ENCODE peak calls at places on chromosome 3, in nine cellular contexts. Q is CD4-positive, alpha-beta T cell; I is mammary epithelial cell; K is cardiac muscle cell; H is right atrium auricular region; M is uterus; C is A549; U is stomach; Z is ovary. T is an unnamed sample. For H3K9me3, the result is how much of the 10 kb centered on the place peaks cover.

GRCh38 chr3:55746808-55747413 is 259.8 kb upstream of the WNT5A start:
- DNase-seq in Q (no peak), I (no peak), K (no peak), H (no peak), M (no peak), C (no peak), U (no peak), Z (no peak), T (no peak)

GRCh38 chr3:30749230-30749629 is 142.8 kb downstream of the TGFBR2 start:
- DNase-seq in Q (no peak), I (peak), K (no peak), H (no peak), M (no peak), C (no peak), U (no peak), Z (no peak), T (no peak)

GRCh38 chr3:100813828-100814227 is 104.5 kb downstream of the TFG start:
- DNase-seq in Q (no peak), I (no peak), K (no peak), H (no peak), M (no peak), C (no peak), U (no peak), Z (no peak), T (no peak)

GRCh38 chr3:152350139-152350538 is 81.4 kb downstream of the MBNL1 start:
- DNase-seq in Q (no peak), I (peak), K (no peak), H (no peak), M (no peak), C (no peak), U (no peak), Z (no peak), T (no peak)

GRCh38 chr3:39383190-39383912 is at the start of gene SLC25A38:
- DNase-seq in Q (peak), I (peak), K (peak), H (peak), M (peak), C (peak), U (peak), Z (peak), T (no peak)

GRCh38 chr3:195260286-195260905 is 10.6 kb downstream of the XXYLT1 start:
- DNase-seq in Q (peak), I (no peak), K (peak), H (peak), M (no peak), C (no peak), U (no peak), Z (no peak), T (peak)

GRCh38 chr3:46675843-46676567 is 17.5 kb downstream of the ALS2CL start:
- DNase-seq in Q (no peak), I (no peak), K (no peak), H (no peak), M (no peak), C (no peak), U (no peak), Z (no peak), T (no peak)

GRCh38 chr3:190526787-190527767 is 13.2 kb downstream of the IL1RAP start:
- DNase-seq in Q (no peak), I (no peak), K (no peak), H (no peak), M (no peak), C (no peak), U (no peak), Z (no peak), T (no peak)

GRCh38 chr3:185631108-185631507 is 45.0 kb downstream of the SENP2 start:
- DNase-seq in Q (no peak), I (no peak), K (no peak), H (peak), M (no peak), C (no peak), U (no peak), Z (no peak), T (no peak)

GRCh38 chr3:63523100-63523499 is 129.4 kb upstream of the SNTN start:
- DNase-seq in Q (no peak), I (peak), K (no peak), H (no peak), M (no peak), C (no peak), U (no peak), Z (no peak), T (no peak)

GRCh38 chr3:13016726-13017255 is 56.4 kb downstream of the IQSEC1 start:
- DNase-seq in Q (no peak), I (no peak), K (no peak), H (no peak), M (no peak), C (no peak), U (no peak), Z (no peak), T (no peak)

GRCh38 chr3:67864587-67865183 is 210.3 kb upstream of the SUCLG2 start:
- DNase-seq in Q (no peak), I (no peak), K (no peak), H (no peak), M (no peak), C (no peak), U (no peak), Z (no peak), T (no peak)

GRCh38 chr3:67858492-67858891 is 204.1 kb upstream of the SUCLG2 start:
- DNase-seq in Q (no peak), I (no peak), K (no peak), H (no peak), M (no peak), C (no peak), U (no peak), Z (no peak), T (no peak)

GRCh38 chr3:67863869-67864268 is 209.5 kb upstream of the SUCLG2 start:
- DNase-seq in Q (no peak), I (no peak), K (peak), H (no peak), M (no peak), C (peak), U (no peak), Z (no peak), T (no peak)
- TF ChIP-seq CTCF in Q (no peak), I (no peak), K (no peak), H (peak), M (no peak), C (peak), U (no peak), Z (no peak), T (no peak)

DNA sequence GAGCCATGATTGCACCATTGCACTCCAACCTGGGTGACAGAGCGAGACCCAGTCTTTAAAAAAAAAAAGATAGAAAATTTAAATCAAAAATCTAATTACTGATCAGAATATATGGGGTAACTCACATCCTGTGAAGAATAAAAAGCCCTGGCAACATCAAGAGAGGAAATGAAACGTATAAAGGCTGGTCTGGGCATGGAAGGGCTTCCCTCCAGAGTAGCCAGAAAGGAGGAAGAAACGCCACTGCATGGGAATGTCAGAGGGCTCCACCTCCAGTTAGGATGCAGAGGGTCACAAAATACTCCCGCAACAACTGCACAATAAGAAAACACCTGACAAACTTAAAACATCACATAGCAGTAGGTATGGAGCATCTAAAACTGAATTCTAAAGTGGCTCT is 4.9 kb upstream of the IQCF1 start:
- DNase-seq in Q (no peak), I (peak), K (no peak), H (no peak), M (no peak), C (no peak), U (no peak), Z (no peak), T (no peak)
- H3K9me3 ChIP-seq in Q (under half), I (under half), K (under half), H (under half), M (under half), C (under half), U (under half), Z (under half), T (under half)

DNA sequence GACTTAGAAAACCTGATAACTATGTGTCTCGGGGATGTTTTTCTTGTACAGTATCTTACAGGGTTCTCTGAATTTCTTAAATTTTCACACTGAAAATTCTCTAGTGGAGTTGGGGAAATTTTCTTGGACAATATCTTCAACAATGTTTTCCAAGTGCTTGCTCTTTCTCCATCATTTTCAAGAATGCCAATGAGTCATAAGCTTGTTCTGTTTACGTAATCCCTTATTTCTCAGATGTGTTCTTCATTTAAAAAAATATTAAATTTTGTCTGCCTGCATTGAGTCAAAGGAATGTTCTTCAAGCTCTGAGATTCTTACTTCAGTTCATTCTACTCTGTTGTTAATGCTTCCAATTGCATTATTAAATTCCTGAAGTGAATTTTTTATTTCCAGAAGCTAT is 21.9 kb upstream of the PLSCR2 start:
- DNase-seq in Q (no peak), I (peak), K (no peak), H (no peak), M (no peak), C (no peak), U (no peak), Z (no peak), T (no peak)
- H3K27ac ChIP-seq in Q (no peak), I (no peak), K (no peak), H (no peak), M (no peak), C (no peak), U (no peak), Z (no peak), T (no peak)

GRCh38 chr3:180631317-180631716 is 29.4 kb downstream of the TTC14 start:
- DNase-seq in Q (no peak), I (no peak), K (no peak), H (no peak), M (no peak), C (no peak), U (no peak), Z (no peak), T (no peak)
- TF ChIP-seq CTCF in Q (no peak), I (peak), K (no peak), H (no peak), M (no peak), C (no peak), U (no peak), Z (no peak), T (no peak)

GRCh38 chr3:65497846-65498245 is 540.9 kb downstream of the MAGI1 start:
- DNase-seq in Q (no peak), I (no peak), K (no peak), H (no peak), M (no peak), C (no peak), U (no peak), Z (no peak), T (no peak)
- H3K9me3 ChIP-seq in Q (under half), I (under half), K (under half), H (under half), M (under half), C (under half), U (under half), Z (under half), T (under half)

T was measured in vagina.